ENCODE peak calls at places on chromosomes 11 and 22, in four cellular contexts. One of them, this sample, is unnamed. For H3K27me3, the result is how much of the 10 kb centered on the place peaks cover.

GRCh38 chr22:36871669-36872081 is 10.9 kb downstream of the NCF4 start:
- DNase-seq in K562: no peak
- DNase-seq in GM12878: no peak
- DNase-seq in HepG2: no peak
- DNase-seq in this sample: peak

GRCh38 chr11:69367211-69367964 is 73.4 kb downstream of the MYEOV start:
- DNase-seq in K562: no peak
- DNase-seq in GM12878: no peak
- DNase-seq in HepG2: no peak
- DNase-seq in this sample: no peak

GRCh38 chr11:134158023-134158422 is 65.7 kb downstream of the NCAPD3 start:
- DNase-seq in K562: no peak
- DNase-seq in GM12878: no peak
- DNase-seq in HepG2: no peak
- DNase-seq in this sample: no peak

GRCh38 chr11:78190374-78190773 is 1.7 kb downstream of the USP35 start:
- DNase-seq in K562: no peak
- DNase-seq in GM12878: peak
- DNase-seq in HepG2: no peak
- DNase-seq in this sample: no peak

GRCh38 chr11:100667449-100667848 is 19.6 kb upstream of the ARHGAP42 start:
- DNase-seq in K562: no peak
- DNase-seq in GM12878: no peak
- DNase-seq in HepG2: no peak
- DNase-seq in this sample: no peak

GRCh38 chr22:42930810-42931420 is 73.8 kb upstream of the ARFGAP3 start:
- DNase-seq in K562: no peak
- DNase-seq in GM12878: no peak
- DNase-seq in HepG2: peak
- DNase-seq in this sample: no peak

GRCh38 chr22:38190581-38190980 is 9.0 kb upstream of the PLA2G6 start:
- DNase-seq in K562: no peak
- DNase-seq in GM12878: no peak
- DNase-seq in HepG2: no peak
- DNase-seq in this sample: no peak

GRCh38 chr11:375065-376025 is 6.0 kb downstream of the B4GALNT4 start:
- DNase-seq in K562: no peak
- DNase-seq in GM12878: no peak
- DNase-seq in HepG2: no peak
- DNase-seq in this sample: no peak

GRCh38 chr11:18731427-18731826 is 5.4 kb upstream of the IGSF22 start:
- DNase-seq in K562: no peak
- DNase-seq in GM12878: no peak
- DNase-seq in HepG2: no peak
- DNase-seq in this sample: no peak

GRCh38 chr11:68928108-68928429 is 24.4 kb downstream of the IGHMBP2 start:
- DNase-seq in K562: no peak
- DNase-seq in GM12878: no peak
- DNase-seq in HepG2: no peak
- DNase-seq in this sample: no peak

GRCh38 chr11:64687204-64687603 is 35.8 kb downstream of the NRXN2 start:
- DNase-seq in K562: no peak
- DNase-seq in GM12878: no peak
- DNase-seq in HepG2: no peak
- DNase-seq in this sample: no peak

GRCh38 chr11:2375341-2375853 is 1.7 kb upstream of the CD81 start:
- DNase-seq in K562: no peak
- DNase-seq in GM12878: no peak
- DNase-seq in HepG2: peak
- DNase-seq in this sample: no peak

GRCh38 chr11:120180571-120181445 is 30.0 kb upstream of the OAF start:
- DNase-seq in K562: no peak
- DNase-seq in GM12878: no peak
- DNase-seq in HepG2: peak
- DNase-seq in this sample: peak

GRCh38 chr11:134664447-134664846 is 252.4 kb upstream of the B3GAT1 start:
- DNase-seq in K562: no peak
- DNase-seq in GM12878: no peak
- DNase-seq in HepG2: no peak
- DNase-seq in this sample: no peak

GRCh38 chr11:3773180-3773579 is 24.2 kb downstream of the NUP98 start:
- DNase-seq in K562: no peak
- DNase-seq in GM12878: no peak
- DNase-seq in HepG2: no peak
- DNase-seq in this sample: no peak

GRCh38 chr11:97454988-97455387 is 1065.2 kb downstream of the JRKL start:
- DNase-seq in K562: no peak
- DNase-seq in GM12878: no peak
- DNase-seq in HepG2: peak
- DNase-seq in this sample: peak

DNA sequence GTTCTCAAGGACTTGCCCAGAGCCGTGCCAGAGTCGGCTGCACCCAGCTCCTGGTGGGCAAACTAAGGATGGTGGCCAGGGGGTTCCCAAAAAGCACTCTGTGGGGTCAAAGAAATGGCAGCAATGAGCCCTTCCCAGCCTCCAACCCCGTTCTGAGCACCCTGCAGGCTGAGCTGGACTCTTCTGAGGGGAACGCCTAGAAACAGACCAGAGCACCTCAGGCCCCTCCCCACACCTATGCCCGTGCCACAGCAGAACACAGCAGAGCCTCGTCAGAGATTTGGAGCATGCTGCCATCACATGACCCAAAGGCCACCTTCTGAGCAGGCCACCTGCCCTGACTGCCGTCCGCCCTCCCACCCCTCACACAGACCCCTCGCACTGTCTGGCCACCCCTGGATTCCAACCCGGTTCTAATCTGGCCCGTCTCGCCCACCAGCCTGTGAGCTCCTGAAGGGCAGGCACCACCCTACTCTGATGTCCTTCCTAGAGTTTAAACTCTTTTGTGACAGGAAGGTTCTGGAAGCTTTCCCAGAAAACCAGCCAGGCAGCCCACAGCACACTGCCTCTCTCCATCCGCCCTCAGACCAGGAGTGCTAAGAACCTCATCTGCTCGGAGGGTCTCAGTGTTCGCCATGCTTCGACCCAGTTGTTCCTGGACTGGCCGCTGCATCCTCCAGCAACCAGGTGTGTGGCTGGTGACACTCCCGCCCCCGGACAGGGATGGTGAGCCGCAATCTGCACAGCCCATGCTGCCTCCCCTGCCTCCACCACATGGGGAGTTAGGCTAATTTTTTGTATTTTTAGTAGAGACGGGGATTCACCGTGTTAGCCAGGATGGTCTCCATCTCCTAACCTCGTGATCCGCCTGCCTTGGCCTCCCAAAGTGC is 97.6 kb downstream of the CELSR1 start:
- DNase-seq in K562: peak
- DNase-seq in GM12878: no peak
- DNase-seq in HepG2: no peak
- DNase-seq in this sample: no peak
- H3K27me3 ChIP-seq in K562: half or more
- H3K27me3 ChIP-seq in GM12878: under half
- H3K27me3 ChIP-seq in HepG2: under half
- H3K27me3 ChIP-seq in this sample: under half

GRCh38 chr11:107136892-107137291 is 118.6 kb upstream of the GUCY1A2 start:
- DNase-seq in K562: no peak
- DNase-seq in GM12878: no peak
- DNase-seq in HepG2: no peak
- DNase-seq in this sample: no peak

GRCh38 chr11:107140988-107141387 is 122.7 kb upstream of the GUCY1A2 start:
- DNase-seq in K562: no peak
- DNase-seq in GM12878: no peak
- DNase-seq in HepG2: no peak
- DNase-seq in this sample: no peak

GRCh38 chr11:107139396-107139795 is 121.1 kb upstream of the GUCY1A2 start:
- DNase-seq in K562: no peak
- DNase-seq in GM12878: no peak
- DNase-seq in HepG2: no peak
- DNase-seq in this sample: no peak
- TF ChIP-seq JUNB in K562: no peak
- TF ChIP-seq JUNB in GM12878: no peak
- TF ChIP-seq JUNB in HepG2: no peak
- TF ChIP-seq JUNB in this sample: no peak

DNA sequence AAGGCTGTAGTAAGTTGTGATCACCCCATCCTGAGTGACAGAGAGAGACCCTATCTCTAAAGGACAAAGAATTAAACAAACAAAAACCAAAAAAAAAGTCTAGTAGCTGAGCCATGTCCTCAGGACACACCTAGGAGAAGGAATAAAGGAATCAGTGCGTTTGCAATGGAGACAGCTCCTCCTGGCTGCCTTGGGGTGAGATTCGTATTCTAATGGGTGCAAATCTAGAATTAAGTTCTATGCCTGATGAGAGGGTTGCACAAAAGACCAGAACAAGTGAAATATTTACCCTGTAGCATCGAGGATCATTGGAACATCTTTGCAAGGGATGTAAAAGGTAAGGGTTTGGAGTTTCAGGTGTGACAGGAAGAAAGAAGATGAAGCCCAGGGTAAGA is 70.3 kb upstream of the BMAL1 start:
- DNase-seq in K562: no peak
- DNase-seq in GM12878: no peak
- DNase-seq in HepG2: no peak
- DNase-seq in this sample: peak
- H3K4me3 ChIP-seq in K562: no peak
- H3K4me3 ChIP-seq in GM12878: no peak
- H3K4me3 ChIP-seq in HepG2: peak
- H3K4me3 ChIP-seq in this sample: no peak

DNA sequence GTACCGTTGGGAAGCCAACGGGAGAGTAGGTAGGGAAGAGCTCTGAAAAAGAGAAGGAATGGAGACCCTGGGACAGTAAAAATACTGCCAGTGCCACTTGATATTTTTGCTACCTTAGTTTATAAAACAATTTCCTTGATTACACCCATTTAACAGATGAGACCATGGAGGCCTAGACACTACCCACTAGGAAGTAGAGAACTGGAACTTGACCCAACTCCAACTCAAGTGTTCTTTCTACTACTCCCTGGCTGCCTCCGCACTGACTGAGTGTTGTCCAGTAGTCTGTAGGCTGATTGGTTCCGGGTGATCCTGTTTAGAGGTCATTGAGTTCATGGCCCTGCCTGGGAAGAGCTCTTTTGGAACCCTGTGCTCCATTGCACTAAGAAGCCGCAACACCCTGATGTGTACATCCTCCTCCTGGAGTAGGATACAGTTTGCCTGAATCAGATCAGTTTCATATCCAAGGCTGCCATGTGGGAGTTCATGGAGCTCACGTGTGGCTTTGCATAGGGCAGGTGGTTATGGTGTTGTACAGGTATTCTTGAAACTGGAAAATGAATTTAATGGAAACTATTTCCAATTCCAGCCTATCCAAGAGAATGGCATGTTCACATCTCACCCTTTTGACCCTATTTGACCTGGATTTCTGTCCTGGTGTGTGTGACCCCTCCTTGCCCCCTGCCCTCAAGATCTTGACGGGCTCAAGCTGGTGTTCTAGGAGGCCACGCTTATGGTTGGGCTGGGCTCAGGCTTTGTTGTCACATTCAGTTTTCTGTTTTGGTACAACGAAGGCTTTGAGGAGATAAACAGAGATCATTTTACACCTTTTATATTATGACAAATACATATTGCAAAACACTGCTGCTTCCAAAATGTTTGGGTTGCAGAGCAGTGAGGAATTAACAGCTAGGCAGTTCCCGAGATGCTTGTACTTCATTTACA is 102.2 kb upstream of the NNMT start:
- DNase-seq in K562: no peak
- DNase-seq in GM12878: no peak
- DNase-seq in HepG2: no peak
- DNase-seq in this sample: no peak
- H3K27me3 ChIP-seq in K562: under half
- H3K27me3 ChIP-seq in GM12878: under half
- H3K27me3 ChIP-seq in HepG2: under half
- H3K27me3 ChIP-seq in this sample: under half

DNA sequence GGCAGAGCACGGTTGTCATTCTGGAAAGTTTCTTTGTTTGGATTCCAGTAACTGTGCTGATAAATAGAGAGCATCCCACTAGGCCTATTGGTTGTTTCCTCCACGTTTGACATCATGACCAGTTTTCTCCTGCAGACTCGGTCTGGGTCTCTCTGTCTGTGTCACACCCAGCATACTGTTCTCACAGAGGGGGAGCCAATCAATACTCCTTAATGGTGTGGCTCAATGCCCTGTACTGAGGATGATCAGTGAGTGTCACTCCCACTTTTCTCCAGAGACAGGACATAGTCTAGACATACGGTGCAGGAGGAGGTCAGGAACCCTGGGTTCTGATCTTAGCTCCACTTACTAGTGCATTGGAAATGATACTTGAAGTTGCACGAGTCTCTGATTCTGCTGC is 88.2 kb upstream of the BLID start:
- DNase-seq in K562: no peak
- DNase-seq in GM12878: no peak
- DNase-seq in HepG2: no peak
- DNase-seq in this sample: no peak
- TF ChIP-seq JUNB in K562: no peak
- TF ChIP-seq JUNB in GM12878: no peak
- TF ChIP-seq JUNB in HepG2: no peak
- TF ChIP-seq JUNB in this sample: no peak